ENCODE peak calls at places on chromosomes 3 and 15, in nine cellular contexts. One of them, this sample, is unnamed. For H3K27me3, the result is how much of the 10 kb centered on the place peaks cover.

GRCh38 chr3:122149228-122149627 is 34.2 kb upstream of the CASR start:
- DNase-seq in heart right ventricle: no peak
- DNase-seq in aorta: no peak
- DNase-seq in mesendoderm: no peak
- DNase-seq in stomach: no peak
- DNase-seq in H7: peak
- DNase-seq in lung: no peak
- DNase-seq in cardiac muscle cell: no peak
- DNase-seq in mesenchymal stem cell: no peak
- DNase-seq in this sample: no peak

GRCh38 chr3:8336456-8336855 is 165.2 kb upstream of the LMCD1 start:
- DNase-seq in heart right ventricle: no peak
- DNase-seq in aorta: no peak
- DNase-seq in mesendoderm: peak
- DNase-seq in stomach: no peak
- DNase-seq in H7: peak
- DNase-seq in lung: no peak
- DNase-seq in cardiac muscle cell: no peak
- DNase-seq in mesenchymal stem cell: no peak
- DNase-seq in this sample: no peak

GRCh38 chr3:61979645-61980430 is 393.5 kb downstream of the FEZF2 start:
- DNase-seq in heart right ventricle: no peak
- DNase-seq in aorta: no peak
- DNase-seq in mesendoderm: no peak
- DNase-seq in stomach: no peak
- DNase-seq in H7: no peak
- DNase-seq in lung: no peak
- DNase-seq in cardiac muscle cell: peak
- DNase-seq in mesenchymal stem cell: no peak
- DNase-seq in this sample: no peak

GRCh38 chr15:66193066-66193465 is 60.5 kb downstream of the MEGF11 start:
- DNase-seq in heart right ventricle: no peak
- DNase-seq in aorta: no peak
- DNase-seq in mesendoderm: no peak
- DNase-seq in stomach: no peak
- DNase-seq in H7: no peak
- DNase-seq in lung: no peak
- DNase-seq in cardiac muscle cell: no peak
- DNase-seq in mesenchymal stem cell: no peak
- DNase-seq in this sample: no peak

GRCh38 chr3:53051929-53052328 is 6.1 kb upstream of the SFMBT1 start:
- DNase-seq in heart right ventricle: no peak
- DNase-seq in aorta: no peak
- DNase-seq in mesendoderm: peak
- DNase-seq in stomach: peak
- DNase-seq in H7: no peak
- DNase-seq in lung: no peak
- DNase-seq in cardiac muscle cell: no peak
- DNase-seq in mesenchymal stem cell: no peak
- DNase-seq in this sample: no peak

GRCh38 chr15:67520276-67520975 is 505 bp upstream of the C15orf61 start:
- DNase-seq in heart right ventricle: no peak
- DNase-seq in aorta: no peak
- DNase-seq in mesendoderm: no peak
- DNase-seq in stomach: no peak
- DNase-seq in H7: no peak
- DNase-seq in lung: no peak
- DNase-seq in cardiac muscle cell: no peak
- DNase-seq in mesenchymal stem cell: peak
- DNase-seq in this sample: no peak

GRCh38 chr3:134883697-134884385 is 88.8 kb downstream of the EPHB1 start:
- DNase-seq in heart right ventricle: no peak
- DNase-seq in aorta: no peak
- DNase-seq in mesendoderm: no peak
- DNase-seq in stomach: no peak
- DNase-seq in H7: no peak
- DNase-seq in lung: no peak
- DNase-seq in cardiac muscle cell: no peak
- DNase-seq in mesenchymal stem cell: no peak
- DNase-seq in this sample: no peak

GRCh38 chr15:36671017-36671416 is 91.6 kb downstream of the CDIN1 start:
- DNase-seq in heart right ventricle: no peak
- DNase-seq in aorta: no peak
- DNase-seq in mesendoderm: no peak
- DNase-seq in stomach: no peak
- DNase-seq in H7: no peak
- DNase-seq in lung: no peak
- DNase-seq in cardiac muscle cell: no peak
- DNase-seq in mesenchymal stem cell: no peak
- DNase-seq in this sample: no peak

GRCh38 chr3:194690501-194691372 is 5.1 kb downstream of the FAM43A start:
- DNase-seq in heart right ventricle: peak
- DNase-seq in aorta: no peak
- DNase-seq in mesendoderm: peak
- DNase-seq in stomach: peak
- DNase-seq in H7: no peak
- DNase-seq in lung: no peak
- DNase-seq in cardiac muscle cell: no peak
- DNase-seq in mesenchymal stem cell: no peak
- DNase-seq in this sample: no peak

GRCh38 chr3:129031476-129032215 is 28.9 kb upstream of the GP9 start:
- DNase-seq in heart right ventricle: no peak
- DNase-seq in aorta: peak
- DNase-seq in mesendoderm: no peak
- DNase-seq in stomach: no peak
- DNase-seq in H7: peak
- DNase-seq in lung: no peak
- DNase-seq in cardiac muscle cell: no peak
- DNase-seq in mesenchymal stem cell: no peak
- DNase-seq in this sample: no peak

GRCh38 chr15:41585140-41586047 is 26.4 kb downstream of the TYRO3 start:
- DNase-seq in heart right ventricle: peak
- DNase-seq in aorta: peak
- DNase-seq in mesendoderm: peak
- DNase-seq in stomach: peak
- DNase-seq in H7: peak
- DNase-seq in lung: peak
- DNase-seq in cardiac muscle cell: peak
- DNase-seq in mesenchymal stem cell: peak
- DNase-seq in this sample: peak

GRCh38 chr15:70526974-70527325 is 236.4 kb downstream of the UACA start:
- DNase-seq in heart right ventricle: no peak
- DNase-seq in aorta: no peak
- DNase-seq in mesendoderm: no peak
- DNase-seq in stomach: no peak
- DNase-seq in H7: no peak
- DNase-seq in lung: no peak
- DNase-seq in cardiac muscle cell: no peak
- DNase-seq in mesenchymal stem cell: no peak
- DNase-seq in this sample: no peak

GRCh38 chr3:134849561-134849960 is 54.5 kb downstream of the EPHB1 start:
- DNase-seq in heart right ventricle: no peak
- DNase-seq in aorta: no peak
- DNase-seq in mesendoderm: no peak
- DNase-seq in stomach: no peak
- DNase-seq in H7: no peak
- DNase-seq in lung: no peak
- DNase-seq in cardiac muscle cell: no peak
- DNase-seq in mesenchymal stem cell: no peak
- DNase-seq in this sample: no peak

GRCh38 chr15:47803767-47804166 is 86.5 kb downstream of the SEMA6D start:
- DNase-seq in heart right ventricle: no peak
- DNase-seq in aorta: no peak
- DNase-seq in mesendoderm: no peak
- DNase-seq in stomach: no peak
- DNase-seq in H7: no peak
- DNase-seq in lung: no peak
- DNase-seq in cardiac muscle cell: no peak
- DNase-seq in mesenchymal stem cell: no peak
- DNase-seq in this sample: no peak
- H3K27me3 ChIP-seq in heart right ventricle: under half
- H3K27me3 ChIP-seq in aorta: under half
- H3K27me3 ChIP-seq in mesendoderm: under half
- H3K27me3 ChIP-seq in stomach: under half
- H3K27me3 ChIP-seq in H7: under half
- H3K27me3 ChIP-seq in lung: under half
- H3K27me3 ChIP-seq in cardiac muscle cell: under half
- H3K27me3 ChIP-seq in mesenchymal stem cell: under half
- H3K27me3 ChIP-seq in this sample: under half

DNA sequence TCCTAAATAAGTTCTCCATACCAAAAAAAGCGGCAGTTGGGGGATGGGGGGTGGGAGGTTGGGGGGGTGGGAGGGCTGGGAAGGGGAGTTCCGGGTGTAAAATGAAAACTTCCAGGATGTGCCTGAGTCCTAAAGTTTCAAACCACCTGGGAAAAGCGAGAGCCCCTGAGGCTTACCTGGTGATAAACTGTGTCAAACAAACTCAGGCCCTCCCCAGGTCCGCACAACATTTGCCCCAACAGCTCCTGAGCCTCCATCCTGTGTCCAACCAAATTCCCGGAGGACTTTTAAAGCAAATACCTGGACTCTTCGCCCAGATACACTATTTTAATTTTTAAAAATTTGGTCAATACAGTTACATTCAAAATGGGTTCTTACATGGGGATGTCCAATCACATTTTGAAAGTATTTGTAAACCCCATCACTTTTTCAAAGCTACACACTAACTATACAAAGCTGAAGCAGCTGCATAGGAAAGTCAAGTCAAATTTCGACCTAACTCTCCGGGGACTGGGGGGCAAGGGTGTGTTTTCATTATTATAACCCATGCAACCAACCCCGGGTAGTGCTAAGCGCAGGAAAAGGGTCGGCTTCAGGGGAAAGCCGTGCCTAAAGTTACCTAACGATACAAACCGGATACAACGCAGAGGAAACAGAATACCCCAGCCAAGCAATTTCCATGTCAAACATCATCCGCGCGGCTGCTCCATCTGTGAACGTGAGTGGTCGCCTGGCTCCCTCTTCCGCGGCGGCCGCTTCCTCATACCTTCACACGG is 680 bp upstream of the FOXB1 start:
- DNase-seq in heart right ventricle: no peak
- DNase-seq in aorta: no peak
- DNase-seq in mesendoderm: no peak
- DNase-seq in stomach: no peak
- DNase-seq in H7: peak
- DNase-seq in lung: no peak
- DNase-seq in cardiac muscle cell: no peak
- DNase-seq in mesenchymal stem cell: no peak
- DNase-seq in this sample: no peak
- H3K27me3 ChIP-seq in heart right ventricle: under half
- H3K27me3 ChIP-seq in aorta: under half
- H3K27me3 ChIP-seq in mesendoderm: under half
- H3K27me3 ChIP-seq in stomach: half or more
- H3K27me3 ChIP-seq in H7: half or more
- H3K27me3 ChIP-seq in lung: under half
- H3K27me3 ChIP-seq in cardiac muscle cell: half or more
- H3K27me3 ChIP-seq in mesenchymal stem cell: half or more
- H3K27me3 ChIP-seq in this sample: half or more

DNA sequence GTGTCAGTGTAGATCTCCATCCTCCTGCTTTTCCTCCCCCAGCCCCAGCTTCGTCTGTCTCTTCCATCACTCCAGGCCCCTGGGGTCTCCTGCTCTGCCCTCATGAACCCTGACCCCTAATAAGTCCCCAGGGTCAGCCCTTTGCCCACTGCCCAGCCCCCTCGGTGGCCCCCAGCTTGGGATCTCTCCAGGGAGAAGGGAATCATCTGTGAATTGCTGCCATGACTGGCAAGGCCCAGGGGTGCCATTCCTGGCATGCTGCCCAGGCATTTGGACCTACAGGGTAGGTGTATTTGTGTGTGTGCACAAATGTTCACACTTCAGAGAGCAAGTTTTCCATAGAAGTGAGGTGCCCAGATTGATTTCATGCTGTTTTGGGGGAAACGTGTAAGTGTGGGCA is 5.9 kb upstream of the TBC1D21 start:
- DNase-seq in heart right ventricle: no peak
- DNase-seq in aorta: no peak
- DNase-seq in mesendoderm: no peak
- DNase-seq in stomach: no peak
- DNase-seq in H7: no peak
- DNase-seq in lung: no peak
- DNase-seq in cardiac muscle cell: no peak
- DNase-seq in mesenchymal stem cell: no peak
- DNase-seq in this sample: no peak
- H3K27me3 ChIP-seq in heart right ventricle: under half
- H3K27me3 ChIP-seq in aorta: under half
- H3K27me3 ChIP-seq in mesendoderm: under half
- H3K27me3 ChIP-seq in stomach: under half
- H3K27me3 ChIP-seq in H7: under half
- H3K27me3 ChIP-seq in lung: under half
- H3K27me3 ChIP-seq in cardiac muscle cell: under half
- H3K27me3 ChIP-seq in mesenchymal stem cell: half or more
- H3K27me3 ChIP-seq in this sample: under half

GRCh38 chr3:12121466-12121865 is 37.2 kb downstream of the TIMP4 start:
- DNase-seq in heart right ventricle: no peak
- DNase-seq in aorta: no peak
- DNase-seq in mesendoderm: no peak
- DNase-seq in stomach: no peak
- DNase-seq in H7: no peak
- DNase-seq in lung: no peak
- DNase-seq in cardiac muscle cell: no peak
- DNase-seq in mesenchymal stem cell: no peak
- DNase-seq in this sample: no peak

GRCh38 chr3:12116892-12117291 is 41.8 kb downstream of the TIMP4 start:
- DNase-seq in heart right ventricle: no peak
- DNase-seq in aorta: no peak
- DNase-seq in mesendoderm: no peak
- DNase-seq in stomach: no peak
- DNase-seq in H7: no peak
- DNase-seq in lung: no peak
- DNase-seq in cardiac muscle cell: no peak
- DNase-seq in mesenchymal stem cell: no peak
- DNase-seq in this sample: no peak

GRCh38 chr3:12115846-12116245 is 42.9 kb downstream of the TIMP4 start:
- DNase-seq in heart right ventricle: no peak
- DNase-seq in aorta: no peak
- DNase-seq in mesendoderm: no peak
- DNase-seq in stomach: no peak
- DNase-seq in H7: no peak
- DNase-seq in lung: no peak
- DNase-seq in cardiac muscle cell: no peak
- DNase-seq in mesenchymal stem cell: no peak
- DNase-seq in this sample: no peak

GRCh38 chr3:12120374-12121140 is 38.2 kb downstream of the TIMP4 start:
- DNase-seq in heart right ventricle: no peak
- DNase-seq in aorta: no peak
- DNase-seq in mesendoderm: no peak
- DNase-seq in stomach: no peak
- DNase-seq in H7: no peak
- DNase-seq in lung: no peak
- DNase-seq in cardiac muscle cell: no peak
- DNase-seq in mesenchymal stem cell: peak
- DNase-seq in this sample: no peak

DNA sequence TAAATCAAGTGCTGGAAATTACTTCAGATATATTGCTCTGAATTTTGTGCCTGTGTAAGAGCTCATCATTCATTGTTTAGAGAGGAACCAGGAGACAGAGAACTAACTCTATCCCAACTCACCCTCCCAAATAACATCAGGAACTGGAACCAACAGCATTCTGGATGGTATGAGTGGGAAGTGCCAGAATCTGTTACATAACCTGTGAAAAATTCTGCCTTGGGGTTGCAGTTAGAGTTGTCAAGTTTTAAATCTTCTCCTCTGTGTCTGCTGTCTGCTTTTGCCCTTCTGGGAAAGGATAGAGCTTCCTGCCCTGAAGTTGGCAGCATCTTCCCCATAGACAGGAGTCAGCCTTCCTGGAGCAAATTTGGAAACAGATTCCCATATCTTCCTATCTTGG is 41.2 kb downstream of the TIMP4 start:
- DNase-seq in heart right ventricle: no peak
- DNase-seq in aorta: no peak
- DNase-seq in mesendoderm: no peak
- DNase-seq in stomach: no peak
- DNase-seq in H7: no peak
- DNase-seq in lung: no peak
- DNase-seq in cardiac muscle cell: no peak
- DNase-seq in mesenchymal stem cell: no peak
- DNase-seq in this sample: no peak
- H3K27me3 ChIP-seq in heart right ventricle: under half
- H3K27me3 ChIP-seq in aorta: under half
- H3K27me3 ChIP-seq in mesendoderm: under half
- H3K27me3 ChIP-seq in stomach: under half
- H3K27me3 ChIP-seq in H7: under half
- H3K27me3 ChIP-seq in lung: under half
- H3K27me3 ChIP-seq in cardiac muscle cell: under half
- H3K27me3 ChIP-seq in mesenchymal stem cell: under half
- H3K27me3 ChIP-seq in this sample: under half

This sample was measured in CD8-positive, alpha-beta memory T cell.